ENCODE peak calls at places on chromosomes 11 and 22, in five cellular contexts. One of them, this sample, is unnamed.

GRCh38 chr11:30478923-30479322 is 107.2 kb downstream of the MPPED2 start:
- DNase-seq in transverse colon: no peak
- DNase-seq in stimulated activated CD4-positive, alpha-beta T cell treated with anti-CD3 and anti-CD28 coated beads, Interleukin-4, amount 100 ng/mL, for 24 hours: no peak
- DNase-seq in NCI-H510A treated with DMSO at 0.1 percent for 48 hours: no peak
- DNase-seq in dorsolateral prefrontal cortex: no peak
- DNase-seq in this sample: no peak

GRCh38 chr22:19377565-19378361 is 53.8 kb downstream of the HIRA start:
- DNase-seq in transverse colon: no peak
- DNase-seq in stimulated activated CD4-positive, alpha-beta T cell treated with anti-CD3 and anti-CD28 coated beads, Interleukin-4, amount 100 ng/mL, for 24 hours: no peak
- DNase-seq in NCI-H510A treated with DMSO at 0.1 percent for 48 hours: no peak
- DNase-seq in dorsolateral prefrontal cortex: no peak
- DNase-seq in this sample: no peak

GRCh38 chr11:72038491-72038890 is 39.8 kb downstream of the IL18BP start:
- DNase-seq in transverse colon: peak
- DNase-seq in stimulated activated CD4-positive, alpha-beta T cell treated with anti-CD3 and anti-CD28 coated beads, Interleukin-4, amount 100 ng/mL, for 24 hours: no peak
- DNase-seq in NCI-H510A treated with DMSO at 0.1 percent for 48 hours: no peak
- DNase-seq in dorsolateral prefrontal cortex: peak
- DNase-seq in this sample: no peak

GRCh38 chr11:67006029-67006884 is 16.7 kb upstream of the SYT12 start:
- DNase-seq in transverse colon: no peak
- DNase-seq in stimulated activated CD4-positive, alpha-beta T cell treated with anti-CD3 and anti-CD28 coated beads, Interleukin-4, amount 100 ng/mL, for 24 hours: peak
- DNase-seq in NCI-H510A treated with DMSO at 0.1 percent for 48 hours: no peak
- DNase-seq in dorsolateral prefrontal cortex: peak
- DNase-seq in this sample: no peak

GRCh38 chr11:126930100-126930841 is 70.3 kb downstream of the KIRREL3 start:
- DNase-seq in transverse colon: no peak
- DNase-seq in stimulated activated CD4-positive, alpha-beta T cell treated with anti-CD3 and anti-CD28 coated beads, Interleukin-4, amount 100 ng/mL, for 24 hours: no peak
- DNase-seq in NCI-H510A treated with DMSO at 0.1 percent for 48 hours: no peak
- DNase-seq in dorsolateral prefrontal cortex: no peak
- DNase-seq in this sample: no peak

GRCh38 chr22:29334148-29334547 is 18.7 kb upstream of the RASL10A start:
- DNase-seq in transverse colon: no peak
- DNase-seq in stimulated activated CD4-positive, alpha-beta T cell treated with anti-CD3 and anti-CD28 coated beads, Interleukin-4, amount 100 ng/mL, for 24 hours: no peak
- DNase-seq in NCI-H510A treated with DMSO at 0.1 percent for 48 hours: no peak
- DNase-seq in dorsolateral prefrontal cortex: no peak
- DNase-seq in this sample: no peak

GRCh38 chr22:28909375-28909774 is 26.0 kb downstream of the ZNRF3 start:
- DNase-seq in transverse colon: no peak
- DNase-seq in stimulated activated CD4-positive, alpha-beta T cell treated with anti-CD3 and anti-CD28 coated beads, Interleukin-4, amount 100 ng/mL, for 24 hours: peak
- DNase-seq in NCI-H510A treated with DMSO at 0.1 percent for 48 hours: no peak
- DNase-seq in dorsolateral prefrontal cortex: no peak
- DNase-seq in this sample: no peak

GRCh38 chr11:126307706-126308105 is 3.8 kb downstream of the DCPS start:
- DNase-seq in transverse colon: no peak
- DNase-seq in stimulated activated CD4-positive, alpha-beta T cell treated with anti-CD3 and anti-CD28 coated beads, Interleukin-4, amount 100 ng/mL, for 24 hours: no peak
- DNase-seq in NCI-H510A treated with DMSO at 0.1 percent for 48 hours: peak
- DNase-seq in dorsolateral prefrontal cortex: no peak
- DNase-seq in this sample: no peak

GRCh38 chr22:44479662-44480061 is 18.4 kb downstream of the RTL6 start:
- DNase-seq in transverse colon: no peak
- DNase-seq in stimulated activated CD4-positive, alpha-beta T cell treated with anti-CD3 and anti-CD28 coated beads, Interleukin-4, amount 100 ng/mL, for 24 hours: no peak
- DNase-seq in NCI-H510A treated with DMSO at 0.1 percent for 48 hours: peak
- DNase-seq in dorsolateral prefrontal cortex: no peak
- DNase-seq in this sample: no peak

GRCh38 chr11:110526323-110526722 is 96.6 kb downstream of the FDX1 start:
- DNase-seq in transverse colon: no peak
- DNase-seq in stimulated activated CD4-positive, alpha-beta T cell treated with anti-CD3 and anti-CD28 coated beads, Interleukin-4, amount 100 ng/mL, for 24 hours: no peak
- DNase-seq in NCI-H510A treated with DMSO at 0.1 percent for 48 hours: no peak
- DNase-seq in dorsolateral prefrontal cortex: no peak
- DNase-seq in this sample: no peak

GRCh38 chr11:102457865-102458264 is 5.3 kb upstream of the TMEM123 start:
- DNase-seq in transverse colon: no peak
- DNase-seq in stimulated activated CD4-positive, alpha-beta T cell treated with anti-CD3 and anti-CD28 coated beads, Interleukin-4, amount 100 ng/mL, for 24 hours: no peak
- DNase-seq in NCI-H510A treated with DMSO at 0.1 percent for 48 hours: no peak
- DNase-seq in dorsolateral prefrontal cortex: no peak
- DNase-seq in this sample: peak

GRCh38 chr11:23112987-23113886 is 253.0 kb upstream of the CCDC179 start:
- DNase-seq in transverse colon: peak
- DNase-seq in stimulated activated CD4-positive, alpha-beta T cell treated with anti-CD3 and anti-CD28 coated beads, Interleukin-4, amount 100 ng/mL, for 24 hours: no peak
- DNase-seq in NCI-H510A treated with DMSO at 0.1 percent for 48 hours: peak
- DNase-seq in dorsolateral prefrontal cortex: no peak
- DNase-seq in this sample: peak

GRCh38 chr11:16741473-16741872 is 3.0 kb downstream of the C11orf58 start:
- DNase-seq in transverse colon: no peak
- DNase-seq in stimulated activated CD4-positive, alpha-beta T cell treated with anti-CD3 and anti-CD28 coated beads, Interleukin-4, amount 100 ng/mL, for 24 hours: no peak
- DNase-seq in NCI-H510A treated with DMSO at 0.1 percent for 48 hours: no peak
- DNase-seq in dorsolateral prefrontal cortex: no peak
- DNase-seq in this sample: no peak

GRCh38 chr22:31223786-31224191 is 11.7 kb downstream of the LIMK2 start:
- DNase-seq in transverse colon: no peak
- DNase-seq in stimulated activated CD4-positive, alpha-beta T cell treated with anti-CD3 and anti-CD28 coated beads, Interleukin-4, amount 100 ng/mL, for 24 hours: no peak
- DNase-seq in NCI-H510A treated with DMSO at 0.1 percent for 48 hours: no peak
- DNase-seq in dorsolateral prefrontal cortex: no peak
- DNase-seq in this sample: no peak

GRCh38 chr11:71499125-71499524 is 27.9 kb upstream of the KRTAP5-7 start:
- DNase-seq in transverse colon: no peak
- DNase-seq in stimulated activated CD4-positive, alpha-beta T cell treated with anti-CD3 and anti-CD28 coated beads, Interleukin-4, amount 100 ng/mL, for 24 hours: no peak
- DNase-seq in NCI-H510A treated with DMSO at 0.1 percent for 48 hours: no peak
- DNase-seq in dorsolateral prefrontal cortex: peak
- DNase-seq in this sample: no peak

GRCh38 chr22:47091921-47092700 is 329.7 kb downstream of the TBC1D22A start:
- DNase-seq in transverse colon: no peak
- DNase-seq in stimulated activated CD4-positive, alpha-beta T cell treated with anti-CD3 and anti-CD28 coated beads, Interleukin-4, amount 100 ng/mL, for 24 hours: no peak
- DNase-seq in NCI-H510A treated with DMSO at 0.1 percent for 48 hours: no peak
- DNase-seq in dorsolateral prefrontal cortex: no peak
- DNase-seq in this sample: no peak

GRCh38 chr11:102495161-102496042 is 35.1 kb downstream of the MMP7 start:
- DNase-seq in transverse colon: peak
- DNase-seq in stimulated activated CD4-positive, alpha-beta T cell treated with anti-CD3 and anti-CD28 coated beads, Interleukin-4, amount 100 ng/mL, for 24 hours: peak
- DNase-seq in NCI-H510A treated with DMSO at 0.1 percent for 48 hours: peak
- DNase-seq in dorsolateral prefrontal cortex: no peak
- DNase-seq in this sample: peak

GRCh38 chr11:120563698-120564572 is 52.4 kb downstream of the GRIK4 start:
- DNase-seq in transverse colon: no peak
- DNase-seq in stimulated activated CD4-positive, alpha-beta T cell treated with anti-CD3 and anti-CD28 coated beads, Interleukin-4, amount 100 ng/mL, for 24 hours: no peak
- DNase-seq in NCI-H510A treated with DMSO at 0.1 percent for 48 hours: no peak
- DNase-seq in dorsolateral prefrontal cortex: peak
- DNase-seq in this sample: no peak

GRCh38 chr11:86115542-86116385 is 46.9 kb upstream of the PICALM start:
- DNase-seq in transverse colon: no peak
- DNase-seq in stimulated activated CD4-positive, alpha-beta T cell treated with anti-CD3 and anti-CD28 coated beads, Interleukin-4, amount 100 ng/mL, for 24 hours: no peak
- DNase-seq in NCI-H510A treated with DMSO at 0.1 percent for 48 hours: no peak
- DNase-seq in dorsolateral prefrontal cortex: no peak
- DNase-seq in this sample: no peak

GRCh38 chr22:23251445-23252093 is 71.3 kb downstream of the BCR start:
- DNase-seq in transverse colon: peak
- DNase-seq in stimulated activated CD4-positive, alpha-beta T cell treated with anti-CD3 and anti-CD28 coated beads, Interleukin-4, amount 100 ng/mL, for 24 hours: no peak
- DNase-seq in NCI-H510A treated with DMSO at 0.1 percent for 48 hours: no peak
- DNase-seq in dorsolateral prefrontal cortex: no peak
- DNase-seq in this sample: no peak

GRCh38 chr22:19674129-19674928 is 40.0 kb upstream of the SEPTIN5 start:
- DNase-seq in transverse colon: no peak
- DNase-seq in stimulated activated CD4-positive, alpha-beta T cell treated with anti-CD3 and anti-CD28 coated beads, Interleukin-4, amount 100 ng/mL, for 24 hours: no peak
- DNase-seq in NCI-H510A treated with DMSO at 0.1 percent for 48 hours: no peak
- DNase-seq in dorsolateral prefrontal cortex: no peak
- DNase-seq in this sample: no peak

GRCh38 chr22:25141994-25142620 is 57.6 kb upstream of the CRYBB3 start:
- DNase-seq in transverse colon: no peak
- DNase-seq in stimulated activated CD4-positive, alpha-beta T cell treated with anti-CD3 and anti-CD28 coated beads, Interleukin-4, amount 100 ng/mL, for 24 hours: no peak
- DNase-seq in NCI-H510A treated with DMSO at 0.1 percent for 48 hours: no peak
- DNase-seq in dorsolateral prefrontal cortex: no peak
- DNase-seq in this sample: no peak

GRCh38 chr11:45806937-45807791 is 2.2 kb downstream of the SLC35C1 start:
- DNase-seq in transverse colon: no peak
- DNase-seq in stimulated activated CD4-positive, alpha-beta T cell treated with anti-CD3 and anti-CD28 coated beads, Interleukin-4, amount 100 ng/mL, for 24 hours: no peak
- DNase-seq in NCI-H510A treated with DMSO at 0.1 percent for 48 hours: no peak
- DNase-seq in dorsolateral prefrontal cortex: no peak
- DNase-seq in this sample: no peak

GRCh38 chr11:86147004-86147403 is 78.1 kb upstream of the PICALM start:
- DNase-seq in transverse colon: no peak
- DNase-seq in stimulated activated CD4-positive, alpha-beta T cell treated with anti-CD3 and anti-CD28 coated beads, Interleukin-4, amount 100 ng/mL, for 24 hours: no peak
- DNase-seq in NCI-H510A treated with DMSO at 0.1 percent for 48 hours: no peak
- DNase-seq in dorsolateral prefrontal cortex: no peak
- DNase-seq in this sample: no peak

GRCh38 chr22:20591660-20592310 is 84.4 kb downstream of the MED15 start:
- DNase-seq in transverse colon: no peak
- DNase-seq in stimulated activated CD4-positive, alpha-beta T cell treated with anti-CD3 and anti-CD28 coated beads, Interleukin-4, amount 100 ng/mL, for 24 hours: no peak
- DNase-seq in NCI-H510A treated with DMSO at 0.1 percent for 48 hours: peak
- DNase-seq in dorsolateral prefrontal cortex: no peak
- DNase-seq in this sample: peak

GRCh38 chr11:3199537-3200295 is 18.9 kb downstream of the MRGPRG start:
- DNase-seq in transverse colon: no peak
- DNase-seq in stimulated activated CD4-positive, alpha-beta T cell treated with anti-CD3 and anti-CD28 coated beads, Interleukin-4, amount 100 ng/mL, for 24 hours: no peak
- DNase-seq in NCI-H510A treated with DMSO at 0.1 percent for 48 hours: no peak
- DNase-seq in dorsolateral prefrontal cortex: peak
- DNase-seq in this sample: no peak

GRCh38 chr11:105960252-105961245 is 61.5 kb downstream of the MSANTD4 start:
- DNase-seq in transverse colon: no peak
- DNase-seq in stimulated activated CD4-positive, alpha-beta T cell treated with anti-CD3 and anti-CD28 coated beads, Interleukin-4, amount 100 ng/mL, for 24 hours: no peak
- DNase-seq in NCI-H510A treated with DMSO at 0.1 percent for 48 hours: peak
- DNase-seq in dorsolateral prefrontal cortex: no peak
- DNase-seq in this sample: peak

GRCh38 chr22:45216133-45217003 is 24.3 kb downstream of the KIAA0930 start:
- DNase-seq in transverse colon: no peak
- DNase-seq in stimulated activated CD4-positive, alpha-beta T cell treated with anti-CD3 and anti-CD28 coated beads, Interleukin-4, amount 100 ng/mL, for 24 hours: no peak
- DNase-seq in NCI-H510A treated with DMSO at 0.1 percent for 48 hours: no peak
- DNase-seq in dorsolateral prefrontal cortex: no peak
- DNase-seq in this sample: no peak

GRCh38 chr11:8230921-8231847 is 32.5 kb downstream of the LMO1 start:
- DNase-seq in transverse colon: no peak
- DNase-seq in stimulated activated CD4-positive, alpha-beta T cell treated with anti-CD3 and anti-CD28 coated beads, Interleukin-4, amount 100 ng/mL, for 24 hours: no peak
- DNase-seq in NCI-H510A treated with DMSO at 0.1 percent for 48 hours: no peak
- DNase-seq in dorsolateral prefrontal cortex: no peak
- DNase-seq in this sample: no peak

GRCh38 chr11:82747471-82747870 is 13.8 kb upstream of the FAM181B start:
- DNase-seq in transverse colon: no peak
- DNase-seq in stimulated activated CD4-positive, alpha-beta T cell treated with anti-CD3 and anti-CD28 coated beads, Interleukin-4, amount 100 ng/mL, for 24 hours: no peak
- DNase-seq in NCI-H510A treated with DMSO at 0.1 percent for 48 hours: no peak
- DNase-seq in dorsolateral prefrontal cortex: no peak
- DNase-seq in this sample: no peak